ENCODE peak calls at places on chromosomes 7 and 10, in six cellular contexts. K, F, W, V, R and O are unnamed samples.

GRCh38 chr10:46523881-46524470 is 32.5 kb downstream of the GPRIN2 start:
- DNase-seq in K (peak), F (no peak), W (peak), V (no peak), R (no peak), O (no peak)

GRCh38 chr10:2280713-2281112 is 543.4 kb upstream of the ADARB2 start:
- DNase-seq in K (no peak), F (no peak), W (no peak), V (no peak), R (no peak), O (no peak)

GRCh38 chr7:106462365-106462859 is 177.6 kb upstream of the NAMPT start:
- DNase-seq in K (peak), F (peak), W (peak), V (peak), R (peak), O (no peak)

GRCh38 chr10:43199684-43200537 is 61.7 kb downstream of the CSGALNACT2 start:
- DNase-seq in K (no peak), F (no peak), W (no peak), V (no peak), R (no peak), O (no peak)

GRCh38 chr7:55336540-55336939 is 28.6 kb upstream of the LANCL2 start:
- DNase-seq in K (no peak), F (no peak), W (no peak), V (no peak), R (no peak), O (no peak)

GRCh38 chr10:112782176-112782907 is 167.7 kb upstream of the TCF7L2 start:
- DNase-seq in K (no peak), F (no peak), W (no peak), V (no peak), R (no peak), O (no peak)

GRCh38 chr7:2309889-2310331 is 4.3 kb downstream of the SNX8 start:
- DNase-seq in K (peak), F (no peak), W (peak), V (peak), R (no peak), O (no peak)

GRCh38 chr7:121563177-121563576 is 167.1 kb upstream of the FAM3C start:
- DNase-seq in K (peak), F (no peak), W (no peak), V (no peak), R (no peak), O (peak)

GRCh38 chr7:113796557-113796956 is 122.3 kb downstream of the PPP1R3A start:
- DNase-seq in K (no peak), F (no peak), W (peak), V (no peak), R (no peak), O (no peak)

GRCh38 chr7:125444864-125445263 is 515.2 kb upstream of the POT1 start:
- DNase-seq in K (no peak), F (no peak), W (no peak), V (no peak), R (no peak), O (no peak)

GRCh38 chr10:63627376-63627775 is 106.2 kb downstream of the REEP3 start:
- DNase-seq in K (no peak), F (no peak), W (no peak), V (no peak), R (no peak), O (no peak)

GRCh38 chr7:143492043-143492471 is 14.4 kb downstream of the TAS2R41 start:
- DNase-seq in K (peak), F (peak), W (peak), V (no peak), R (no peak), O (no peak)

GRCh38 chr7:155167706-155168365 is 97.7 kb downstream of the HTR5A start:
- DNase-seq in K (no peak), F (no peak), W (no peak), V (no peak), R (no peak), O (no peak)

GRCh38 chr7:33590902-33591301 is 314.4 kb upstream of the BMPER start:
- DNase-seq in K (no peak), F (no peak), W (peak), V (no peak), R (no peak), O (no peak)

GRCh38 chr10:43865275-43866135 is 216.8 kb upstream of the ZNF32 start:
- DNase-seq in K (no peak), F (no peak), W (no peak), V (no peak), R (no peak), O (no peak)

DNA sequence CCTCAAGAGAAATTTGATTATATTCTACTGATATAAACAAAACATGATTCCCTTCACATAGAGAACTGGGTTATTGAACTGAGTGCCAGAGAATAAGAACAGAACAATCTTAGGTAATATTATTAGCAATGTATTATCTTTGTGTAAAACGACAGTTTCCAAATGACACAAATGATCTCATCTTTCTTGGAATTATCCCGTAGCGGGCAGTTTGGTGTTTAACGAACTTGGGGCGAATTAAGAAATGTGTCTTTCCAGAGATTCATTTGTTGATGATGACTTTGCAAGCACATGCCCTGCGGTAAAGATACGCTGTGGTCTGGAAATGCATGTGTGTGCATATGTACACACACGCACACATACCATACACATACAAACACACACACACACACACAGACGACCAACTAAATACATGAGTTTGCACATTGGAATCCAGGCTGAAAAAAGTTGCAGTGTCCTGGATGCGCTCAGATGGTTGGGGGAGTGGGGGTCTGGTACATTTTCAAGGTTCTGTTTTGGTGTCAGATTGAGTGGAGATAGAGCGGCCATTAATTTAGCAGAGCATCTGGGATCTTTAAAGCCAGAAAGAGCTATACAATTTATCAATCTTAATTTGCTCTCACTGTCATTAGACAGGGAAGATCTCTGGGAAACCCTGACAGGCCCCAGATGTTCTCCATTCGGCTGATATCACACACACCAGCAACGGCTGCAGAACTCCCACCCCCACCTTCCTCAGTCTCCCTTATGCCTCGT is 112.3 kb upstream of the FAM171A1 start:
- DNase-seq in K (no peak), F (peak), W (no peak), V (no peak), R (no peak), O (no peak)
- TF ChIP-seq BHLHE40 in K (no peak), F (no peak), W (no peak), V (no peak), R (no peak), O (no peak)

DNA sequence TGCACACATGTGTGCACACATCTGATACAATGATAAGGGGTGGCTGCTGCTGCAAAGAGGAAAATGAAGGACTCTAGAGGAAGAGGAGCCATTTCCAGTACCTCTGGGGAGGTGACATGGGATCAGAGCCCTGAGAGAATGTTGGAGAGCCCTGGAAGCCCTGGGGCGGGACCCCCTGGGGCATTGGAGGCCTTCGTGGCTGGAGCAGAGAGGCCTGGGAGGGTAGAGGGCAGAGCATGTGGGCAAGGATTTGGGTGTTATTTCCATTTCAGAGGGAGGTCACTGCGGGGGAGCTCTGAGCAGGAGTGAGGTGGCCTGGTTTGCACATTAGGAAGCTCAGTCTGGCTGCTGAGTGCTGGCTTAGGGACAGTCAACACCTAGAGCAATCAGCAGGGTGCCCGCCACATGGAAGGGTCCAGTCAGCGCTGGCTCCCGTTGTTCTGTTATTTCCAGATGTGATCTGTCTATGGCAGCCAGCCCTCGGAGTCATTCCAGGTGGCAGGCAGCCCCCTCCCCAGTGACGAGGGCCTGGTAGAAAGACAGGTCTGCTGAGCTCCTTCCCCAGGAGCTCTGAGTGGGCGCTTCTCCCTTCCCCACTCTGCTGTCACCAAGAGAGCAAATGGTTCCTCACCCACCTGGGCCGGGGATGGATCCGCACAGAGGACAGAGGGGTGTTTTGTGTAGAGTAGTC is 24.1 kb upstream of the BTBD16 start:
- DNase-seq in K (no peak), F (no peak), W (no peak), V (no peak), R (no peak), O (no peak)
- TF ChIP-seq BHLHE40 in K (no peak), F (no peak), W (no peak), V (no peak), R (no peak), O (no peak)

GRCh38 chr10:25294032-25294926 is 119.5 kb downstream of the GPR158 start:
- DNase-seq in K (peak), F (no peak), W (peak), V (peak), R (no peak), O (no peak)
- TF ChIP-seq BHLHE40 in K (no peak), F (no peak), W (no peak), V (no peak), R (no peak), O (no peak)

DNA sequence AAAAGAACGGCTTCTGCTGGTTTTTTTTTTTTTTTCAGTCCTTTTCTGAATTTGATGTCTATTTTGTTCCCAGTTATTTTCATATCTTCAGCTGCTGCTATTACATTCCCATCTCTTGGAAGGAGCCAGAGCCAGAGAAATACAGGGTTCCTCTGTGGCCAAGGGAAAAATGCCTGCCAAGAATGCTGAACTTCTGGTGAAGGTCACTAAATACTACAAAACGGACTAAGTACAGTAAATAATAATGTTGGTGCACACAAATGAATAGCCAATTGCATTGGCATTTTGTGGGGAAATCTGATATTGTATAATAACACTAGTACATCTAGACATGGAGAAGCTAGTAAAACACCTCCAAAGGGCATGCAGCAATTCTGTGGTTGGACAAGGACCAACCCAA is 56.3 kb upstream of the ZEB1 start:
- DNase-seq in K (no peak), F (no peak), W (peak), V (no peak), R (no peak), O (no peak)
- TF ChIP-seq BHLHE40 in K (no peak), F (no peak), W (no peak), V (no peak), R (no peak), O (no peak)

DNA sequence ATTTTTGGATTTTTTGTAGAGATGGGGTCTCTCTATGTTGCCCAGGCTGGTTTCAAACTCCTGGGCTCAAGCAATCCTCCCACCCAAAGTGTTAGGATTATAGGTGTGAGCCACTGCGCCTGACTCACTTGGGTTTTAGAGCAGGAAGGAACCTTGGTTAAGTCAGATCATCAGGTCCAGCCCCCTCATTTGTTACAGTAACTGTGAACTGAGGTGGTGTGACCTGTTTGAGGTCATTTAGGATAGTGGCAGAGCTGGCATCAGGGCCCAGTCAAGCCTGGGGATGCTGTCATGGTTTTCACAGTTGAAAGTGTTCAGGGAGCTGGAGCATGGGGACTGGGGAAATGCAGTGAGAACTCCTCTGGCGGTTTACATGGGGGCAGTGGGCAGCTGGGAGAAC is 159.6 kb downstream of the TAX1BP1 start:
- DNase-seq in K (no peak), F (no peak), W (no peak), V (no peak), R (no peak), O (no peak)
- TF ChIP-seq BHLHE40 in K (no peak), F (no peak), W (no peak), V (no peak), R (no peak), O (no peak)

GRCh38 chr10:119292968-119293367 is 85.6 kb downstream of the GRK5 start:
- DNase-seq in K (no peak), F (no peak), W (no peak), V (no peak), R (no peak), O (no peak)
- TF ChIP-seq BHLHE40 in K (no peak), F (no peak), W (no peak), V (no peak), R (no peak), O (no peak)

GRCh38 chr7:93159490-93159889 is 11.3 kb upstream of the SAMD9L start:
- DNase-seq in K (no peak), F (no peak), W (peak), V (no peak), R (no peak), O (no peak)
- TF ChIP-seq BHLHE40 in K (no peak), F (no peak), W (no peak), V (no peak), R (no peak), O (no peak)